ENCODE peak calls at places on chromosomes 4 and X, in four cellular contexts. N is HS-5; F is stimulated activated CD4-positive, alpha-beta T cell treated with anti-CD3 and anti-CD28 coated beads, TNF-alpha, amount 100 ng/mL, for 1 hour; E is esophagus muscularis mucosa. A is an unnamed sample.

GRCh38 chr4:133178960-133179359 is 29.9 kb downstream of the PCDH10 start:
- DNase-seq in N (no peak), F (no peak), E (no peak), A (no peak)

GRCh38 chr4:100060765-100061416 is 110.8 kb upstream of the H2AZ1 start:
- DNase-seq in N (no peak), F (no peak), E (no peak), A (no peak)

GRCh38 chr4:185792384-185793146 is 19.4 kb downstream of the SORBS2 start:
- DNase-seq in N (peak), F (no peak), E (peak), A (no peak)

GRCh38 chr4:88629826-88630225 is 37.5 kb downstream of the HERC3 start:
- DNase-seq in N (no peak), F (no peak), E (no peak), A (no peak)

GRCh38 chr4:16684083-16684482 is 214.4 kb downstream of the LDB2 start:
- DNase-seq in N (no peak), F (no peak), E (no peak), A (no peak)

GRCh38 chrX:41145920-41146608 is 60.8 kb downstream of the USP9X start:
- DNase-seq in N (peak), F (no peak), E (no peak), A (no peak)

GRCh38 chrX:68018248-68019203 is 414.8 kb downstream of the OPHN1 start:
- DNase-seq in N (no peak), F (no peak), E (no peak), A (no peak)

GRCh38 chrX:148871422-148872152 is 371.2 kb downstream of the AFF2 start:
- DNase-seq in N (no peak), F (no peak), E (no peak), A (no peak)

GRCh38 chrX:138945219-138945618 is 233.7 kb upstream of the FGF13 start:
- DNase-seq in N (no peak), F (no peak), E (no peak), A (peak)

GRCh38 chr4:79241846-79242245 is 84.0 kb downstream of the NAA11 start:
- DNase-seq in N (peak), F (no peak), E (no peak), A (no peak)

GRCh38 chr4:2272026-2272827 is 10.3 kb upstream of the MXD4 start:
- DNase-seq in N (no peak), F (no peak), E (no peak), A (no peak)

GRCh38 chr4:22897520-22898108 is 204.9 kb downstream of the GBA3 start:
- DNase-seq in N (peak), F (no peak), E (no peak), A (no peak)

GRCh38 chr4:86855572-86855971 is 6.4 kb upstream of the SLC10A6 start:
- DNase-seq in N (peak), F (no peak), E (no peak), A (no peak)

GRCh38 chrX:68647156-68647957 is at the start of gene STARD8:
- DNase-seq in N (no peak), F (no peak), E (no peak), A (peak)

GRCh38 chrX:71994601-71995000 is 84.0 kb downstream of the NHSL2 start:
- DNase-seq in N (no peak), F (no peak), E (no peak), A (no peak)